ENCODE peak calls at places on chromosomes 6 and 20, in four cellular contexts. C is CD8-positive, alpha-beta memory T cell; Q is astrocyte; K is GM23248. F is an unnamed sample. For H3K36me3, the result is how much of the 10 kb centered on the place peaks cover.

GRCh38 chr6:139091859-139092258 is 43.0 kb upstream of the HECA start:
- DNase-seq in C (no peak), Q (no peak), K (no peak), F (no peak)

GRCh38 chr6:167576050-167576741 is 250.5 kb upstream of the AFDN start:
- DNase-seq in C (no peak), Q (no peak), K (no peak), F (no peak)

GRCh38 chr6:73792738-73793137 is 96.7 kb downstream of the CD109 start:
- DNase-seq in C (no peak), Q (no peak), K (no peak), F (no peak)

GRCh38 chr6:167789358-167789757 is 37.4 kb upstream of the AFDN start:
- DNase-seq in C (no peak), Q (no peak), K (no peak), F (no peak)

GRCh38 chr6:101907356-101908217 is 514.1 kb downstream of the GRIK2 start:
- DNase-seq in C (no peak), Q (no peak), K (no peak), F (no peak)

GRCh38 chr6:157268835-157269234 is 54.5 kb downstream of the TMEM242 start:
- DNase-seq in C (no peak), Q (no peak), K (peak), F (no peak)

GRCh38 chr6:37807656-37808055 is 11.9 kb upstream of the ZFAND3 start:
- DNase-seq in C (no peak), Q (no peak), K (peak), F (peak)

GRCh38 chr6:32819729-32820128 is 2.9 kb upstream of the HLA-DOB start:
- DNase-seq in C (no peak), Q (peak), K (peak), F (peak)

GRCh38 chr6:110093981-110094380 is 85.5 kb downstream of the WASF1 start:
- DNase-seq in C (no peak), Q (no peak), K (no peak), F (no peak)

GRCh38 chr20:61185841-61186601 is 66.0 kb upstream of the CDH4 start:
- DNase-seq in C (no peak), Q (peak), K (peak), F (peak)

GRCh38 chr6:160088069-160088773 is 33.4 kb upstream of the SLC22A1 start:
- DNase-seq in C (no peak), Q (peak), K (peak), F (peak)

GRCh38 chr6:32967151-32968091 is 973 bp upstream of the BRD2 start:
- DNase-seq in C (peak), Q (peak), K (peak), F (peak)

GRCh38 chr20:59788811-59789210 is 144.6 kb downstream of the SYCP2 start:
- DNase-seq in C (no peak), Q (no peak), K (no peak), F (no peak)

GRCh38 chr6:2973656-2974055 is 2.3 kb upstream of the SERPINB6 start:
- DNase-seq in C (peak), Q (no peak), K (peak), F (no peak)

GRCh38 chr6:106745824-106746610 is 116.6 kb downstream of the QRSL1 start:
- DNase-seq in C (no peak), Q (no peak), K (no peak), F (no peak)

GRCh38 chr20:41428285-41428684 is 61.7 kb upstream of the EMILIN3 start:
- DNase-seq in C (peak), Q (peak), K (peak), F (no peak)

GRCh38 chr6:74946961-74947360 is 258.9 kb downstream of the COL12A1 start:
- DNase-seq in C (no peak), Q (peak), K (peak), F (no peak)

GRCh38 chr20:6407163-6407562 is 284.3 kb upstream of the FERMT1 start:
- DNase-seq in C (no peak), Q (no peak), K (no peak), F (no peak)

GRCh38 chr20:49345538-49345937 is 67.7 kb upstream of the ZNFX1 start:
- DNase-seq in C (no peak), Q (peak), K (peak), F (peak)

GRCh38 chr6:17923401-17923863 is 64.0 kb downstream of the KIF13A start:
- DNase-seq in C (no peak), Q (peak), K (peak), F (no peak)

GRCh38 chr20:55888655-55889054 is 116.7 kb downstream of the CBLN4 start:
- DNase-seq in C (no peak), Q (no peak), K (no peak), F (peak)

GRCh38 chr6:72321741-72322140 is 300.1 kb upstream of the KCNQ5 start:
- DNase-seq in C (no peak), Q (peak), K (peak), F (no peak)

GRCh38 chr6:106272289-106272688 is 53.3 kb downstream of the ATG5 start:
- DNase-seq in C (no peak), Q (no peak), K (no peak), F (no peak)

GRCh38 chr6:137850816-137851602 is 16.1 kb upstream of the TNFAIP3 start:
- DNase-seq in C (no peak), Q (no peak), K (no peak), F (no peak)

GRCh38 chr6:56484669-56485068 is 158.0 kb downstream of the DST start:
- DNase-seq in C (no peak), Q (peak), K (peak), F (no peak)

GRCh38 chr6:131270534-131270933 is 135.3 kb downstream of the AKAP7 start:
- DNase-seq in C (no peak), Q (no peak), K (no peak), F (no peak)

GRCh38 chr6:158853072-158853871 is 34.1 kb upstream of the EZR start:
- DNase-seq in C (peak), Q (peak), K (peak), F (peak)

GRCh38 chr20:46704714-46705377 is 4.6 kb upstream of the SLC2A10 start:
- DNase-seq in C (no peak), Q (no peak), K (no peak), F (no peak)

GRCh38 chr20:37863289-37863688 is 39.6 kb upstream of the VSTM2L start:
- DNase-seq in C (no peak), Q (no peak), K (no peak), F (no peak)

GRCh38 chr6:111666812-111667211 is 61.1 kb upstream of the TRAF3IP2 start:
- DNase-seq in C (no peak), Q (no peak), K (peak), F (no peak)
- H3K36me3 ChIP-seq in C (half or more), Q (under half), K (under half), F (under half)

GRCh38 chr6:30180145-30180544 is 16.8 kb downstream of the TRIM15 start:
- DNase-seq in C (no peak), Q (no peak), K (no peak), F (no peak)

GRCh38 chr6:30169658-30170614 is 6.6 kb downstream of the TRIM15 start:
- DNase-seq in C (peak), Q (peak), K (peak), F (no peak)

GRCh38 chr6:30171677-30172471 is 8.5 kb downstream of the TRIM15 start:
- DNase-seq in C (peak), Q (no peak), K (peak), F (no peak)

GRCh38 chr6:30178837-30179236 is 15.5 kb downstream of the TRIM15 start:
- DNase-seq in C (no peak), Q (no peak), K (no peak), F (no peak)

GRCh38 chr6:30175765-30176164 is 12.4 kb downstream of the TRIM15 start:
- DNase-seq in C (no peak), Q (no peak), K (no peak), F (no peak)
- H3K4me3 ChIP-seq in C (no peak), Q (no peak), K (no peak), F (no peak)

GRCh38 chr20:63472862-63473390 is 471 bp upstream of the KCNQ2 start:
- DNase-seq in C (no peak), Q (no peak), K (no peak), F (no peak)

GRCh38 chr20:63471002-63471718 is 1.3 kb downstream of the KCNQ2 start:
- DNase-seq in C (no peak), Q (no peak), K (no peak), F (no peak)

GRCh38 chr20:63470410-63470809 is 2.0 kb downstream of the KCNQ2 start:
- DNase-seq in C (no peak), Q (no peak), K (no peak), F (no peak)

GRCh38 chr20:63472159-63472811 is at the start of gene KCNQ2:
- DNase-seq in C (no peak), Q (no peak), K (no peak), F (no peak)

GRCh38 chr20:63471719-63472158 is 716 bp downstream of the KCNQ2 start:
- DNase-seq in C (no peak), Q (no peak), K (no peak), F (no peak)
- H3K36me3 ChIP-seq in C (under half), Q (under half), K (under half), F (under half)

DNA sequence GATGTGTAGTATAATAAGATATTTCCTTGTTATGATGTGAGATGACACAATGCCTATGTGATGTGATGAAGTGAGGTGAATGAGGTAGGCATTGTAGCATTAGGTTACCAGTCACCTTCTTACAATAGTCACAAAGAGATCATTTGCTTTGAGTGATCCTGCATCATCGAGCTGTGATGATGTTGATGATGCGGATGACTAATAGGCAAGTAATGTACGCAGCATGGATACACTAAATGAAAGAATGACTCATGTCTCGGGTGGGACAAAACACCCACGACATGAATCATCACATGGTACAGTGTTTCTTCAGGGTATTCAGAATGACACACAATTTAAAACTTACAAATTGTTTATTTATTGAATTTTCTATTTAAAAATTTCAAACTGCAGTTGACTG is 806.3 kb upstream of the GJE1 start:
- DNase-seq in C (peak), Q (peak), K (peak), F (peak)
- H3K4me3 ChIP-seq in C (no peak), Q (peak), K (peak), F (peak)

GRCh38 chr20:62321978-62322377 is 19.2 kb downstream of the ADRM1 start:
- DNase-seq in C (no peak), Q (no peak), K (no peak), F (no peak)
- H3K36me3 ChIP-seq in C (under half), Q (under half), K (under half), F (under half)